ENCODE peak calls at places on chromosomes 3 and 15, in five cellular contexts. One of them, this sample, is unnamed.

GRCh38 chr3:127761101-127761802 is 61.1 kb downstream of the MGLL start:
- DNase-seq in glutamatergic neuron: no peak
- DNase-seq in H9: no peak
- DNase-seq in foreskin fibroblast: no peak
- DNase-seq in GM04503: no peak
- DNase-seq in this sample: no peak

GRCh38 chr3:139564290-139564861 is 24.8 kb upstream of the RBP1 start:
- DNase-seq in glutamatergic neuron: peak; percentile 54
- DNase-seq in H9: peak; percentile 55
- DNase-seq in foreskin fibroblast: no peak
- DNase-seq in GM04503: no peak
- DNase-seq in this sample: no peak

GRCh38 chr3:114745322-114746240 is 401.5 kb downstream of the ZBTB20 start:
- DNase-seq in H9: no peak
- DNase-seq in GM04503: peak; percentile 50
- DNase-seq in foreskin fibroblast: peak; percentile 73
- DNase-seq in glutamatergic neuron: no peak
- DNase-seq in this sample: peak; percentile 75

GRCh38 chr3:193665370-193665989 is 72.5 kb downstream of the OPA1 start:
- DNase-seq in GM04503: no peak
- DNase-seq in H9: no peak
- DNase-seq in glutamatergic neuron: no peak
- DNase-seq in foreskin fibroblast: no peak
- DNase-seq in this sample: peak; percentile 42

GRCh38 chr3:70501596-70501995 is 189.2 kb upstream of the MDFIC2 start:
- DNase-seq in glutamatergic neuron: no peak
- DNase-seq in foreskin fibroblast: no peak
- DNase-seq in H9: no peak
- DNase-seq in GM04503: no peak
- DNase-seq in this sample: no peak

GRCh38 chr3:192870785-192871184 is 46.9 kb downstream of the MB21D2 start:
- DNase-seq in GM04503: no peak
- DNase-seq in foreskin fibroblast: no peak
- DNase-seq in H9: no peak
- DNase-seq in glutamatergic neuron: no peak
- DNase-seq in this sample: no peak

GRCh38 chr15:40439461-40440299 is 1.1 kb upstream of the BAHD1 start:
- DNase-seq in GM04503: no peak
- DNase-seq in foreskin fibroblast: peak; percentile 38
- DNase-seq in H9: peak; percentile 87
- DNase-seq in glutamatergic neuron: peak; percentile 50
- DNase-seq in this sample: peak; percentile 15

GRCh38 chr3:96182756-96183155 is 631.6 kb upstream of the EPHA6 start:
- DNase-seq in foreskin fibroblast: no peak
- DNase-seq in glutamatergic neuron: no peak
- DNase-seq in H9: no peak
- DNase-seq in GM04503: no peak
- DNase-seq in this sample: no peak

GRCh38 chr3:29751647-29752263 is 470.9 kb downstream of the RBMS3 start:
- DNase-seq in GM04503: no peak
- DNase-seq in foreskin fibroblast: no peak
- DNase-seq in H9: no peak
- DNase-seq in glutamatergic neuron: no peak
- DNase-seq in this sample: no peak

This sample was measured in LoVo.